ENCODE peak calls at places on chromosomes 11 and 22, in ten cellular contexts. One of them, this sample, is unnamed. For H3K4me1, the result is how much of the 10 kb centered on the place peaks cover.

GRCh38 chr22:19984201-19984753 is 32.3 kb downstream of the ARVCF start:
- DNase-seq in lower lobe of right lung: no peak
- DNase-seq in fibroblast of lung: peak
- DNase-seq in endodermal cell: no peak
- DNase-seq in left ventricle myocardium inferior: peak
- DNase-seq in stomach: no peak
- DNase-seq in neural progenitor cell: no peak
- DNase-seq in tibial nerve: no peak
- DNase-seq in colonic mucosa: no peak
- DNase-seq in transverse colon: no peak
- DNase-seq in this sample: peak

GRCh38 chr22:39149915-39150847 is 2.3 kb downstream of the CBX7 start:
- DNase-seq in lower lobe of right lung: no peak
- DNase-seq in fibroblast of lung: no peak
- DNase-seq in endodermal cell: peak
- DNase-seq in left ventricle myocardium inferior: no peak
- DNase-seq in stomach: no peak
- DNase-seq in neural progenitor cell: peak
- DNase-seq in tibial nerve: peak
- DNase-seq in colonic mucosa: no peak
- DNase-seq in transverse colon: no peak
- DNase-seq in this sample: peak

GRCh38 chr11:62373464-62374110 is 36.3 kb downstream of the ASRGL1 start:
- DNase-seq in lower lobe of right lung: no peak
- DNase-seq in fibroblast of lung: no peak
- DNase-seq in endodermal cell: peak
- DNase-seq in left ventricle myocardium inferior: no peak
- DNase-seq in stomach: no peak
- DNase-seq in neural progenitor cell: no peak
- DNase-seq in tibial nerve: no peak
- DNase-seq in colonic mucosa: no peak
- DNase-seq in transverse colon: no peak
- DNase-seq in this sample: no peak

GRCh38 chr11:62108017-62108750 is 15.6 kb upstream of the INCENP start:
- DNase-seq in lower lobe of right lung: no peak
- DNase-seq in fibroblast of lung: peak
- DNase-seq in endodermal cell: peak
- DNase-seq in left ventricle myocardium inferior: no peak
- DNase-seq in stomach: no peak
- DNase-seq in neural progenitor cell: peak
- DNase-seq in tibial nerve: no peak
- DNase-seq in colonic mucosa: no peak
- DNase-seq in transverse colon: no peak
- DNase-seq in this sample: no peak

GRCh38 chr22:45934659-45935341 is 42.2 kb downstream of the WNT7B start:
- DNase-seq in lower lobe of right lung: no peak
- DNase-seq in fibroblast of lung: peak
- DNase-seq in endodermal cell: no peak
- DNase-seq in left ventricle myocardium inferior: no peak
- DNase-seq in stomach: peak
- DNase-seq in neural progenitor cell: no peak
- DNase-seq in tibial nerve: no peak
- DNase-seq in colonic mucosa: no peak
- DNase-seq in transverse colon: no peak
- DNase-seq in this sample: no peak

GRCh38 chr22:48709453-48709852 is 1118.2 kb downstream of the BRD1 start:
- DNase-seq in lower lobe of right lung: no peak
- DNase-seq in fibroblast of lung: no peak
- DNase-seq in endodermal cell: no peak
- DNase-seq in left ventricle myocardium inferior: peak
- DNase-seq in stomach: no peak
- DNase-seq in neural progenitor cell: no peak
- DNase-seq in tibial nerve: no peak
- DNase-seq in colonic mucosa: no peak
- DNase-seq in transverse colon: no peak
- DNase-seq in this sample: no peak

GRCh38 chr11:96328395-96329010 is 14.5 kb downstream of the MAML2 start:
- DNase-seq in lower lobe of right lung: no peak
- DNase-seq in fibroblast of lung: peak
- DNase-seq in endodermal cell: no peak
- DNase-seq in left ventricle myocardium inferior: no peak
- DNase-seq in stomach: no peak
- DNase-seq in neural progenitor cell: no peak
- DNase-seq in tibial nerve: no peak
- DNase-seq in colonic mucosa: no peak
- DNase-seq in transverse colon: no peak
- DNase-seq in this sample: no peak

GRCh38 chr11:69665669-69666068 is 9.5 kb downstream of the LTO1 start:
- DNase-seq in lower lobe of right lung: no peak
- DNase-seq in fibroblast of lung: no peak
- DNase-seq in endodermal cell: no peak
- DNase-seq in left ventricle myocardium inferior: no peak
- DNase-seq in stomach: no peak
- DNase-seq in neural progenitor cell: no peak
- DNase-seq in tibial nerve: no peak
- DNase-seq in colonic mucosa: no peak
- DNase-seq in transverse colon: no peak
- DNase-seq in this sample: peak

DNA sequence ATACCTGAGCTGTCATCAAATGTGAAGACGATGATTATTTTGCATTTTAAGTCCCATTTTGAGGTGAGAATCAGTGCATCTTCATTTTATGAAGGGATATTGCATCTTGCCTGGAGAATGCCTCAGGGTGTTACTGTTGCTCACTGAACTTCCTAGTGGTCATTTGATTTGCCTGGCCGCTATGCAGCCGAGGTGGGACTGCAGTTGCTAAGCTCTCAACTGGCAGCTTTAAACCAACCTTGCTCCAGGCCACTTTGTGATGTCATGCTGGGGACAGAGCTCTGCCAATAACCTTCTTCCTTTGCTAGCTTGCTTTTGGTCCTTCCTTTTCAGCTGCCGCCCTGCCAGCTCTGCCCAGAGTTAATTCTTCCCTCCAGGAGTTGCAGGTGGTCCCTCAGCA is 409.4 kb upstream of the B3GAT1 start:
- DNase-seq in lower lobe of right lung: no peak
- DNase-seq in fibroblast of lung: no peak
- DNase-seq in endodermal cell: no peak
- DNase-seq in left ventricle myocardium inferior: no peak
- DNase-seq in stomach: no peak
- DNase-seq in neural progenitor cell: no peak
- DNase-seq in tibial nerve: no peak
- DNase-seq in colonic mucosa: no peak
- DNase-seq in transverse colon: no peak
- DNase-seq in this sample: no peak
- H3K27ac ChIP-seq in lower lobe of right lung: no peak
- H3K27ac ChIP-seq in fibroblast of lung: no peak
- H3K27ac ChIP-seq in endodermal cell: no peak
- H3K27ac ChIP-seq in left ventricle myocardium inferior: no peak
- H3K27ac ChIP-seq in stomach: no peak
- H3K27ac ChIP-seq in neural progenitor cell: no peak
- H3K27ac ChIP-seq in tibial nerve: no peak
- H3K27ac ChIP-seq in colonic mucosa: no peak
- H3K27ac ChIP-seq in transverse colon: no peak
- H3K27ac ChIP-seq in this sample: no peak

GRCh38 chr11:122723576-122723975 is 68.1 kb downstream of the UBASH3B start:
- DNase-seq in lower lobe of right lung: no peak
- DNase-seq in fibroblast of lung: peak
- DNase-seq in endodermal cell: no peak
- DNase-seq in left ventricle myocardium inferior: no peak
- DNase-seq in stomach: no peak
- DNase-seq in neural progenitor cell: no peak
- DNase-seq in tibial nerve: no peak
- DNase-seq in colonic mucosa: no peak
- DNase-seq in transverse colon: no peak
- DNase-seq in this sample: no peak

GRCh38 chr11:122731500-122731913 is 76.0 kb downstream of the UBASH3B start:
- DNase-seq in lower lobe of right lung: no peak
- DNase-seq in fibroblast of lung: peak
- DNase-seq in endodermal cell: no peak
- DNase-seq in left ventricle myocardium inferior: no peak
- DNase-seq in stomach: no peak
- DNase-seq in neural progenitor cell: no peak
- DNase-seq in tibial nerve: no peak
- DNase-seq in colonic mucosa: no peak
- DNase-seq in transverse colon: no peak
- DNase-seq in this sample: no peak

GRCh38 chr11:122724520-122724919 is 69.0 kb downstream of the UBASH3B start:
- DNase-seq in lower lobe of right lung: no peak
- DNase-seq in fibroblast of lung: peak
- DNase-seq in endodermal cell: no peak
- DNase-seq in left ventricle myocardium inferior: no peak
- DNase-seq in stomach: no peak
- DNase-seq in neural progenitor cell: no peak
- DNase-seq in tibial nerve: no peak
- DNase-seq in colonic mucosa: no peak
- DNase-seq in transverse colon: no peak
- DNase-seq in this sample: no peak

GRCh38 chr11:122729139-122729538 is 73.6 kb downstream of the UBASH3B start:
- DNase-seq in lower lobe of right lung: no peak
- DNase-seq in fibroblast of lung: no peak
- DNase-seq in endodermal cell: no peak
- DNase-seq in left ventricle myocardium inferior: no peak
- DNase-seq in stomach: no peak
- DNase-seq in neural progenitor cell: no peak
- DNase-seq in tibial nerve: no peak
- DNase-seq in colonic mucosa: no peak
- DNase-seq in transverse colon: no peak
- DNase-seq in this sample: no peak

DNA sequence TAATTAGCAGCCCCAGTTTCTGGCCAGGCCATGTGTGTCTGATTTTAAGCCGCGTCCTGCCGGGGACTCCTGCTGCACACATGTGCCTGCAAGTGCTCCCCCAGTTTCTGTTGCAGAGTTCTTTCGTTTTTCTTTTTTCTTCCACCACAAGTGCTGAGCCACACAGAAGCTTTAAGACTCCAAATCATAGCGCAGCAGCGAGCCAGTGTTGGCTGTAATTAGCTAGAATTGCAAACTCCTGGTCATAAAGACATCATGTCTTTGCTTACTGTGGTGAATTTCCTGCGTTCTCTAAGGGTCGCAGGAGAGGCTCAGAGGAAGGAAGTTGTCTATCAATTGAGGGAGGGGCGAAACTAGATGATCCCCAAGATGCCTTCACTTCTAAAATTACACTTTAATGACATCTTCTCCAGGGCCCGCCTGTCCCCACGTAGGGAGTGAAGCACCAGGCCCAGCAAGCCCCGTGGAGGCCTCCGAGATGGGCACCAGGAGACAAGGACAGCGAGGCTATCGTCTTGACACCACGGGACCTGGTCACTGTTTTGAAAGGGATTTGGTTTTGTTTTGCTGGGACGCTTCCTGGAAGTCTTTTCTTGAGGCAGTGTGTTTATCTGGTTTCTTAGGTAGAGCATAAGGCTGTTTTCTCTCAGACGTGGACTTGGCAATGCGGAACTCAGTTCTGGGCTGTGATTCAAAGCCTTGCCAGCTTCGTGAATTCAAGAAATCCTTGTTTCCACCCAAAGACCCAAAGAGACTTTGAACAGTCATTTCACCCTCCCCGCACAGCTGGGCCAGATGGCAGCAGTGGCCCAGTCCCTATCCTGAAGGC is 71.8 kb downstream of the UBASH3B start:
- DNase-seq in lower lobe of right lung: no peak
- DNase-seq in fibroblast of lung: no peak
- DNase-seq in endodermal cell: no peak
- DNase-seq in left ventricle myocardium inferior: no peak
- DNase-seq in stomach: no peak
- DNase-seq in neural progenitor cell: peak
- DNase-seq in tibial nerve: no peak
- DNase-seq in colonic mucosa: no peak
- DNase-seq in transverse colon: peak
- DNase-seq in this sample: no peak
- H3K4me1 ChIP-seq in lower lobe of right lung: under half
- H3K4me1 ChIP-seq in fibroblast of lung: under half
- H3K4me1 ChIP-seq in endodermal cell: under half
- H3K4me1 ChIP-seq in left ventricle myocardium inferior: under half
- H3K4me1 ChIP-seq in stomach: under half
- H3K4me1 ChIP-seq in neural progenitor cell: under half
- H3K4me1 ChIP-seq in tibial nerve: under half
- H3K4me1 ChIP-seq in colonic mucosa: under half
- H3K4me1 ChIP-seq in transverse colon: under half
- H3K4me1 ChIP-seq in this sample: under half

DNA sequence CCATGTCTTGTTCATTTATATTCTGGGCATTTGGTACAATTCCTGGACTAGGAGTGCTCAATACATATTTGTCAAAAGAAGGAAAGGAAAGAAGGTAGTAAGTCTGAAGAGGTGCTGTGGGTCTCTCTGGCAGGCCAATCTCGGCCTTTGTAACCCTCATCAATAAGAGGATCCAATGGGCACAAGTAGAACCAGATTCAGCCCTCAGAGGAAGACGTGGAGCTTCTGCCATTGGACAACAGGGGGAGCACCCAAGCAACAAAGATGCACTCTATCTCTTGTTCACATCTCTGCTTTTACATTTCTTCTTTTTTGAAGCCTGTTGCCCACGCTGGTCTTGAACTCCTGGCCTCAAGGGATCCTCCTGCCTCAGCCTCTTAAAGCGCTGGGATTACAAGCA is 2.2 kb upstream of the VPS11 start:
- DNase-seq in lower lobe of right lung: no peak
- DNase-seq in fibroblast of lung: peak
- DNase-seq in endodermal cell: peak
- DNase-seq in left ventricle myocardium inferior: no peak
- DNase-seq in stomach: no peak
- DNase-seq in neural progenitor cell: peak
- DNase-seq in tibial nerve: no peak
- DNase-seq in colonic mucosa: no peak
- DNase-seq in transverse colon: peak
- DNase-seq in this sample: no peak
- TF ChIP-seq CTCF in lower lobe of right lung: peak
- TF ChIP-seq CTCF in fibroblast of lung: peak
- TF ChIP-seq CTCF in endodermal cell: peak
- TF ChIP-seq CTCF in left ventricle myocardium inferior: no peak
- TF ChIP-seq CTCF in stomach: no peak
- TF ChIP-seq CTCF in neural progenitor cell: peak
- TF ChIP-seq CTCF in tibial nerve: no peak
- TF ChIP-seq CTCF in colonic mucosa: no peak
- TF ChIP-seq CTCF in transverse colon: peak
- TF ChIP-seq CTCF in this sample: peak

DNA sequence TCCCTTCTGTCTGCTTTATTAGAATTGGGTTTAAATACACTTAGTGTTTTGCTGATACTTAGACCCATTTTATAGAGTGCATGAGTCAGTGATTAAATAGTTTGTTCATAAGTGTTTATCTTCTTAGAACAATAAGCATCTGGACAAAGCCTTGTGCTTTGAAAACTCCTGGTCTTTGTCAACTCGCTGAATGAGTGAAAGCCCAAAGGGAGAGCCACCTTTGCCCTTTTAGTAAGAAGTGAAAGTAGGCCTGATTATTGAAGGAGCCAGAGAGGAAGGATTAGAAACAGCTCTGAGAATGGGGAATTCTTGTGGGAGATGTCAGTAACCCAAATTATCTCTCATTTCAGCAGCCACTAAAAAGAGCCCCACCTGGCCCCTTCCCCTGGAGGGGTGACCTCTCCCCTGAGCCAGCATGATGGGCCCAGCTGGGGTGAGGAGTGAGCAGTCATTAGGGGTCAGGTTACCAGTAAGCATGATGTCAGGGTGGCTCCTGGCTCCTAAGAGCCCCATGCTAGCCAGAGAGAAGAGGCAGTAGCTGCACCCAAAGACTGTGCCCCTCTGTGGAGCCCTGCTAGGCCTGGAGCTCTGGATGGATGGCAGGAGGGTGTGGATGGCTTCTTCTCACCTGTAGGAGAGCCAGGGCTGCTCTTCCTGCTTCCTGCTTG is 125.1 kb upstream of the E2F8 start:
- DNase-seq in lower lobe of right lung: no peak
- DNase-seq in fibroblast of lung: no peak
- DNase-seq in endodermal cell: no peak
- DNase-seq in left ventricle myocardium inferior: no peak
- DNase-seq in stomach: no peak
- DNase-seq in neural progenitor cell: peak
- DNase-seq in tibial nerve: no peak
- DNase-seq in colonic mucosa: no peak
- DNase-seq in transverse colon: no peak
- DNase-seq in this sample: no peak
- H3K27ac ChIP-seq in lower lobe of right lung: no peak
- H3K27ac ChIP-seq in fibroblast of lung: no peak
- H3K27ac ChIP-seq in endodermal cell: no peak
- H3K27ac ChIP-seq in left ventricle myocardium inferior: peak
- H3K27ac ChIP-seq in stomach: peak
- H3K27ac ChIP-seq in neural progenitor cell: peak
- H3K27ac ChIP-seq in tibial nerve: peak
- H3K27ac ChIP-seq in colonic mucosa: no peak
- H3K27ac ChIP-seq in transverse colon: peak
- H3K27ac ChIP-seq in this sample: no peak

This sample was measured in psoas muscle.